ENCODE peak calls at places on chromosome 1, in nine cellular contexts. R is mucosa of descending colon; U is IMR-90; O is endothelial cell of umbilical vein; D is psoas muscle; Q is body of pancreas; L is cardiac muscle cell; N is left lung; V is CD8-positive, alpha-beta T cell. C is an unnamed sample.

GRCh38 chr1:232686346-232686745 is 56.4 kb upstream of the SIPA1L2 start:
- DNase-seq in R (no peak), U (peak; percentile 25), O (peak; percentile 43), D (no peak), Q (no peak), L (no peak), N (no peak), V (no peak), C (peak; percentile 17)

GRCh38 chr1:145720878-145721671 is 1.8 kb downstream of the CD160 start:
- DNase-seq in R (peak; percentile 70), U (peak; percentile 59), O (peak; percentile 41), D (peak; percentile 81), Q (peak; percentile 77), L (peak; percentile 57), N (peak; percentile 94), V (peak; percentile 55), C (peak; percentile 46)

GRCh38 chr1:8629241-8630091 is 188.0 kb downstream of the RERE start:
- DNase-seq in R (no peak), U (peak; percentile 76), O (no peak), D (no peak), Q (no peak), L (peak; percentile 45), N (no peak), V (no peak), C (peak; percentile 49)

GRCh38 chr1:23661887-23662286 is 29.7 kb upstream of the RPL11 start:
- DNase-seq in R (no peak), U (no peak), O (no peak), D (no peak), Q (no peak), L (no peak), N (no peak), V (no peak), C (no peak)

GRCh38 chr1:76500111-76500510 is 367.2 kb upstream of the ST6GALNAC5 start:
- DNase-seq in R (no peak), U (peak; percentile 4), O (no peak), D (no peak), Q (no peak), L (no peak), N (no peak), V (no peak), C (peak; percentile 9)

GRCh38 chr1:116763787-116764465 is 9.7 kb downstream of the CD2 start:
- DNase-seq in R (peak; percentile 68), U (no peak), O (peak; percentile 5), D (no peak), Q (peak; percentile 71), L (peak; percentile 26), N (no peak), V (no peak), C (no peak)

GRCh38 chr1:215484111-215484914 is 82.8 kb upstream of the KCTD3 start:
- DNase-seq in R (no peak), U (peak; percentile 24), O (no peak), D (no peak), Q (no peak), L (no peak), N (no peak), V (no peak), C (no peak)

GRCh38 chr1:151294748-151295462 is 12.8 kb downstream of the ZNF687 start:
- DNase-seq in R (no peak), U (no peak), O (no peak), D (no peak), Q (no peak), L (no peak), N (no peak), V (no peak), C (no peak)

GRCh38 chr1:4657920-4658585 is 3.6 kb downstream of the AJAP1 start:
- DNase-seq in R (no peak), U (no peak), O (no peak), D (peak; percentile 62), Q (no peak), L (no peak), N (no peak), V (no peak), C (no peak)

GRCh38 chr1:74316302-74316701 is 81.1 kb downstream of the TNNI3K start:
- DNase-seq in R (no peak), U (no peak), O (no peak), D (no peak), Q (no peak), L (no peak), N (no peak), V (no peak), C (no peak)

DNA sequence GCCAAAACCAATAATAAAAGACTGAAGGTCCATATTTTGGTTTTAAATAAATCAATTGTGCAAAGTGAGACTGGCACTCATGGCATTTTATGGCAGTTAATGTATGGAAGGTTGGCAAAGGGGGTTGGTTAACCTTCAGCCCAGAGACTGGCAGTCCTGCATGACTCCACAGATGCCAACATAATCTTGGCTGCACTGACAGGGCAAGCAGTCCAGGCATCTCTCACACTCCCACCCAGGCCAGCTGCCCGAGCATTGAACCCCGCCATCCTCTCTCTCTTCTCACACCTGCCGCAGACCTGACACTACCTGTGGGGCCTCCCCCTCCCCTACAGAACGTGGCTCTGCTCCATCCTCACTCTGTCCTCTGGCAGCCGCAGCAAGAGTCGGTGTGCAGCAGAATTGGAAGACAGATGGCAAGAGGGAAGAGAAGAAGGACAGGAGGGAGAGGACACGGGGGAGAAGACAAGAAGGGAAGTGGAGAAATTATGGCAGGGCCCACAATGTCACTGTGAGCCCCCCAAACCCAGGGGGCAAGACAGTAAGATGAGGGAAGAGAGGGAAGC is 43.7 kb downstream of the ITPKB start:
- DNase-seq in R (no peak), U (no peak), O (no peak), D (no peak), Q (no peak), L (no peak), N (no peak), V (no peak), C (no peak)
- H3K4me1 ChIP-seq in R (peaks cover 12% of the 10 kb centered on the region), U (peaks cover 9% of the 10 kb centered on the region), O (peaks cover 22% of the 10 kb centered on the region), D (peaks cover 56% of the 10 kb centered on the region), Q (no peaks in the 10 kb centered on the region), L (peaks cover 21% of the 10 kb centered on the region), N (peaks cover 21% of the 10 kb centered on the region), V (peaks cover 99% of the 10 kb centered on the region), C (peaks cover 20% of the 10 kb centered on the region)

GRCh38 chr1:41487729-41488598 is 3.5 kb upstream of the EDN2 start:
- DNase-seq in R (no peak), U (peak; percentile 23), O (no peak), D (peak; percentile 48), Q (no peak), L (no peak), N (no peak), V (no peak), C (no peak)
- H3K4me1 ChIP-seq in R (peaks cover 17% of the 10 kb centered on the region), U (peaks cover 31% of the 10 kb centered on the region), O (peaks cover 20% of the 10 kb centered on the region), D (peaks cover 33% of the 10 kb centered on the region), Q (peaks cover 49% of the 10 kb centered on the region), L (peaks cover 44% of the 10 kb centered on the region), N (peaks cover 13% of the 10 kb centered on the region), V (no peaks in the 10 kb centered on the region), C (peaks cover 4% of the 10 kb centered on the region)

GRCh38 chr1:11735854-11736745 is at the start of gene AGTRAP:
- DNase-seq in R (peak; percentile 97), U (peak; percentile 87), O (peak; percentile 89), D (peak; percentile 99), Q (peak; percentile 97), L (peak; percentile 95), N (peak; percentile 99), V (peak; percentile 74), C (peak; percentile 87)
- H3K4me1 ChIP-seq in R (peaks cover 21% of the 10 kb centered on the region), U (peaks cover 9% of the 10 kb centered on the region), O (peaks cover 14% of the 10 kb centered on the region), D (peaks cover 17% of the 10 kb centered on the region), Q (peaks cover 29% of the 10 kb centered on the region), L (peaks cover 14% of the 10 kb centered on the region), N (peaks cover 13% of the 10 kb centered on the region), V (peaks cover 50% of the 10 kb centered on the region), C (peaks cover 6% of the 10 kb centered on the region)

GRCh38 chr1:206698990-206699586 is 14.4 kb downstream of the MAPKAPK2 start:
- DNase-seq in R (no peak), U (no peak), O (no peak), D (peak; percentile 26), Q (no peak), L (no peak), N (no peak), V (no peak), C (no peak)
- H3K4me1 ChIP-seq in R (peaks cover 15% of the 10 kb centered on the region), U (peaks cover 30% of the 10 kb centered on the region), O (peaks cover 1% of the 10 kb centered on the region), D (peaks cover 100% of the 10 kb centered on the region), Q (peaks cover 71% of the 10 kb centered on the region), L (peaks cover 61% of the 10 kb centered on the region), N (peaks cover 17% of the 10 kb centered on the region), V (peaks cover 33% of the 10 kb centered on the region), C (peaks cover 15% of the 10 kb centered on the region)

DNA sequence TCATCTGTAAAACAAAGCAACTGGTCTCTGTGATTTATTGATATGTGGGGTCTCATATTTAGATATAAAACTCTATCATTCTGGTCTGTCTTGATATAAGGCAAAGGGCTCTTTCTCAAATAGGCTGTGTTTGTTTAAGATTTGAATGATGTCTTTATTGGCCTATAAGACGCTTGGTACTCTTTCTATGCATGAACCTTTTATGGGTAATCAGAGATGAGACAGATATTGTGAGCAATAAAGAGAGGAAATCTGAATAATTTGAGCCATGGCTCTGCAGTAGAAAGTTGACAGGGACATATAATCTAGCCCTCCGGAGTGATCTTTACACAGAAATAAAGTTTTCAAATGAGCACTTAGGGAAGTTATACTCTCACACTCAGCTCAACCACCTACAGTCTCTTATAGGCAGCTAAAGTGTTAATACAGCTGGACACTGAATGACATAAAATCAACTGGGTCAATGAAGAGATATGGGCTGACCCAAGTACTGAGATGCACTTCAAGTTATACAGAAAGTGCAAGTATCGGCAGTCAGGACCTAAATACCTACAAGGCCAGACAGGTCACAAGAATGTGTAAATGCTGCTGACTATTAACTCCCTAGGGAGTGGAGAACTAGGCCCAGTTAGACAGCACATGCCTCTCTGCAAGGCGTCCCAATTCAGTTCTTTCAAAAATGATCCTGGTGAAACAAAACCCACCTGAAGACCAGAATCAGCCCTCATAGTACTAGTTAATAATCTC is 111.0 kb downstream of the PTPN14 start:
- DNase-seq in R (no peak), U (no peak), O (no peak), D (no peak), Q (no peak), L (no peak), N (no peak), V (no peak), C (no peak)
- H3K4me1 ChIP-seq in R (no peaks in the 10 kb centered on the region), U (peaks cover 15% of the 10 kb centered on the region), O (peaks cover 38% of the 10 kb centered on the region), D (peaks cover 61% of the 10 kb centered on the region), Q (peaks cover 35% of the 10 kb centered on the region), L (peaks cover 18% of the 10 kb centered on the region), N (peaks cover 8% of the 10 kb centered on the region), V (no peaks in the 10 kb centered on the region), C (peaks cover 11% of the 10 kb centered on the region)

GRCh38 chr1:181100015-181100905 is 11.8 kb downstream of the IER5 start:
- DNase-seq in R (no peak), U (no peak), O (no peak), D (no peak), Q (no peak), L (no peak), N (no peak), V (no peak), C (peak; percentile 49)

GRCh38 chr1:181100924-181101323 is 12.4 kb downstream of the IER5 start:
- DNase-seq in R (no peak), U (no peak), O (no peak), D (no peak), Q (no peak), L (no peak), N (no peak), V (no peak), C (no peak)

GRCh38 chr1:181103404-181103803 is 14.9 kb downstream of the IER5 start:
- DNase-seq in R (no peak), U (no peak), O (no peak), D (no peak), Q (no peak), L (no peak), N (no peak), V (no peak), C (no peak)

GRCh38 chr1:181102841-181103240 is 14.3 kb downstream of the IER5 start:
- DNase-seq in R (no peak), U (no peak), O (no peak), D (no peak), Q (no peak), L (no peak), N (no peak), V (no peak), C (no peak)

GRCh38 chr1:181101581-181102226 is 13.2 kb downstream of the IER5 start:
- DNase-seq in R (no peak), U (peak; percentile 74), O (peak; percentile 64), D (no peak), Q (no peak), L (peak; percentile 75), N (no peak), V (no peak), C (peak; percentile 83)
- H3K4me1 ChIP-seq in R (peaks cover 13% of the 10 kb centered on the region), U (peaks cover 43% of the 10 kb centered on the region), O (peaks cover 58% of the 10 kb centered on the region), D (peaks cover 46% of the 10 kb centered on the region), Q (peaks cover 22% of the 10 kb centered on the region), L (peaks cover 36% of the 10 kb centered on the region), N (peaks cover 21% of the 10 kb centered on the region), V (peaks cover 33% of the 10 kb centered on the region), C (peaks cover 61% of the 10 kb centered on the region)